ENCODE peak calls at places on chromosome 20, in nine cellular contexts. One of them, this sample, is unnamed.

GRCh38 chr20:48718914-48719578 is 108.8 kb downstream of the PREX1 start:
- DNase-seq in hypothalamus: no peak
- DNase-seq in ovary: no peak
- DNase-seq in NCI-H2081: no peak
- DNase-seq in AG10803: no peak
- DNase-seq in psoas muscle: no peak
- DNase-seq in AG08396: no peak
- DNase-seq in HEK293T: no peak
- DNase-seq in activated CD4-positive, alpha-beta T cell treated with anti-CD3 and anti-CD28 coated beads, Interleukin-2, amount 50 U/mL, for 1 hour: no peak
- DNase-seq in this sample: no peak

GRCh38 chr20:45919951-45920794 is 8.2 kb upstream of the PLTP start:
- DNase-seq in hypothalamus: no peak
- DNase-seq in ovary: peak
- DNase-seq in NCI-H2081: no peak
- DNase-seq in AG10803: peak
- DNase-seq in psoas muscle: peak
- DNase-seq in AG08396: no peak
- DNase-seq in HEK293T: no peak
- DNase-seq in activated CD4-positive, alpha-beta T cell treated with anti-CD3 and anti-CD28 coated beads, Interleukin-2, amount 50 U/mL, for 1 hour: no peak
- DNase-seq in this sample: no peak

GRCh38 chr20:3716195-3716834 is 3.9 kb upstream of the SIGLEC1 start:
- DNase-seq in hypothalamus: no peak
- DNase-seq in ovary: no peak
- DNase-seq in NCI-H2081: peak
- DNase-seq in AG10803: peak
- DNase-seq in psoas muscle: peak
- DNase-seq in AG08396: peak
- DNase-seq in HEK293T: peak
- DNase-seq in activated CD4-positive, alpha-beta T cell treated with anti-CD3 and anti-CD28 coated beads, Interleukin-2, amount 50 U/mL, for 1 hour: peak
- DNase-seq in this sample: peak

GRCh38 chr20:23046431-23046830 is 3.0 kb downstream of the THBD start:
- DNase-seq in hypothalamus: no peak
- DNase-seq in ovary: no peak
- DNase-seq in NCI-H2081: no peak
- DNase-seq in AG10803: no peak
- DNase-seq in psoas muscle: no peak
- DNase-seq in AG08396: no peak
- DNase-seq in HEK293T: no peak
- DNase-seq in activated CD4-positive, alpha-beta T cell treated with anti-CD3 and anti-CD28 coated beads, Interleukin-2, amount 50 U/mL, for 1 hour: no peak
- DNase-seq in this sample: no peak

GRCh38 chr20:63124782-63125580 is 91.0 kb downstream of the YTHDF1 start:
- DNase-seq in hypothalamus: no peak
- DNase-seq in ovary: no peak
- DNase-seq in NCI-H2081: no peak
- DNase-seq in AG10803: no peak
- DNase-seq in psoas muscle: peak
- DNase-seq in AG08396: no peak
- DNase-seq in HEK293T: no peak
- DNase-seq in activated CD4-positive, alpha-beta T cell treated with anti-CD3 and anti-CD28 coated beads, Interleukin-2, amount 50 U/mL, for 1 hour: no peak
- DNase-seq in this sample: no peak

GRCh38 chr20:44625361-44625760 is 26.1 kb downstream of the ADA start:
- DNase-seq in hypothalamus: no peak
- DNase-seq in ovary: no peak
- DNase-seq in NCI-H2081: no peak
- DNase-seq in AG10803: no peak
- DNase-seq in psoas muscle: no peak
- DNase-seq in AG08396: no peak
- DNase-seq in HEK293T: no peak
- DNase-seq in activated CD4-positive, alpha-beta T cell treated with anti-CD3 and anti-CD28 coated beads, Interleukin-2, amount 50 U/mL, for 1 hour: no peak
- DNase-seq in this sample: no peak

GRCh38 chr20:4512891-4513550 is 208.7 kb upstream of the PRND start:
- DNase-seq in hypothalamus: no peak
- DNase-seq in ovary: no peak
- DNase-seq in NCI-H2081: no peak
- DNase-seq in AG10803: peak
- DNase-seq in psoas muscle: no peak
- DNase-seq in AG08396: peak
- DNase-seq in HEK293T: no peak
- DNase-seq in activated CD4-positive, alpha-beta T cell treated with anti-CD3 and anti-CD28 coated beads, Interleukin-2, amount 50 U/mL, for 1 hour: no peak
- DNase-seq in this sample: peak

GRCh38 chr20:58308680-58309527 is 611 bp upstream of the RAB22A start:
- DNase-seq in hypothalamus: peak
- DNase-seq in ovary: peak
- DNase-seq in NCI-H2081: peak
- DNase-seq in AG10803: peak
- DNase-seq in psoas muscle: peak
- DNase-seq in AG08396: peak
- DNase-seq in HEK293T: peak
- DNase-seq in activated CD4-positive, alpha-beta T cell treated with anti-CD3 and anti-CD28 coated beads, Interleukin-2, amount 50 U/mL, for 1 hour: peak
- DNase-seq in this sample: peak

GRCh38 chr20:36632487-36633284 is 13.3 kb downstream of the SLA2 start:
- DNase-seq in hypothalamus: no peak
- DNase-seq in ovary: no peak
- DNase-seq in NCI-H2081: no peak
- DNase-seq in AG10803: no peak
- DNase-seq in psoas muscle: no peak
- DNase-seq in AG08396: no peak
- DNase-seq in HEK293T: no peak
- DNase-seq in activated CD4-positive, alpha-beta T cell treated with anti-CD3 and anti-CD28 coated beads, Interleukin-2, amount 50 U/mL, for 1 hour: no peak
- DNase-seq in this sample: peak

GRCh38 chr20:36585410-36586125 is 12.2 kb downstream of the TGIF2 start:
- DNase-seq in hypothalamus: no peak
- DNase-seq in ovary: no peak
- DNase-seq in NCI-H2081: peak
- DNase-seq in AG10803: peak
- DNase-seq in psoas muscle: no peak
- DNase-seq in AG08396: no peak
- DNase-seq in HEK293T: no peak
- DNase-seq in activated CD4-positive, alpha-beta T cell treated with anti-CD3 and anti-CD28 coated beads, Interleukin-2, amount 50 U/mL, for 1 hour: no peak
- DNase-seq in this sample: no peak

GRCh38 chr20:7094438-7094997 is 327.0 kb downstream of the BMP2 start:
- DNase-seq in hypothalamus: peak
- DNase-seq in ovary: no peak
- DNase-seq in NCI-H2081: peak
- DNase-seq in AG10803: no peak
- DNase-seq in psoas muscle: no peak
- DNase-seq in AG08396: no peak
- DNase-seq in HEK293T: peak
- DNase-seq in activated CD4-positive, alpha-beta T cell treated with anti-CD3 and anti-CD28 coated beads, Interleukin-2, amount 50 U/mL, for 1 hour: no peak
- DNase-seq in this sample: peak

GRCh38 chr20:23143098-23143497 is 57.0 kb upstream of the CD93 start:
- DNase-seq in hypothalamus: no peak
- DNase-seq in ovary: no peak
- DNase-seq in NCI-H2081: no peak
- DNase-seq in AG10803: peak
- DNase-seq in psoas muscle: peak
- DNase-seq in AG08396: peak
- DNase-seq in HEK293T: no peak
- DNase-seq in activated CD4-positive, alpha-beta T cell treated with anti-CD3 and anti-CD28 coated beads, Interleukin-2, amount 50 U/mL, for 1 hour: no peak
- DNase-seq in this sample: peak